ENCODE peak calls at places on chromosome 2, in nine cellular contexts. T is transverse colon, B is sigmoid colon, P is HepG2, F is GM12878, W is upper lobe of left lung, S is HCT116, I is spleen, X is GM12891. U is an unnamed sample.

GRCh38 chr2:18777250-18777812 is 188.0 kb upstream of the NT5C1B start:
- DNase-seq in X (no peak), T (no peak), S (no peak), I (no peak), F (no peak), W (no peak), B (no peak), P (peak), U (no peak)

GRCh38 chr2:88227446-88227845 is 57.3 kb downstream of the THNSL2 start:
- DNase-seq in S (peak), T (no peak), P (no peak), W (no peak), X (no peak), B (no peak), F (no peak), I (no peak), U (no peak)

GRCh38 chr2:181876614-181877063 is 14.9 kb upstream of the ITPRID2 start:
- DNase-seq in S (peak), X (no peak), I (no peak), P (no peak), B (no peak), W (peak), T (peak), F (no peak), U (no peak)

GRCh38 chr2:173282795-173283545 is 71.7 kb upstream of the CDCA7 start:
- DNase-seq in F (no peak), P (no peak), I (no peak), T (no peak), S (no peak), W (no peak), X (no peak), B (no peak), U (no peak)

GRCh38 chr2:207473203-207473865 is 56.4 kb upstream of the CREB1 start:
- DNase-seq in T (no peak), P (peak), S (peak), I (no peak), X (no peak), B (no peak), W (peak), F (peak), U (no peak)

GRCh38 chr2:178359192-178359912 is 91.6 kb downstream of the PRKRA start:
- DNase-seq in F (no peak), B (no peak), T (no peak), I (no peak), P (no peak), W (no peak), X (no peak), S (no peak), U (no peak)

GRCh38 chr2:222613715-222614331 is 42.1 kb downstream of the FARSB start:
- DNase-seq in X (peak), S (peak), T (no peak), P (peak), W (peak), B (no peak), I (no peak), F (no peak), U (peak)

GRCh38 chr2:240962371-240963064 is 35.9 kb upstream of the SNED1 start:
- DNase-seq in W (peak), S (no peak), F (no peak), P (peak), T (peak), I (peak), X (no peak), B (peak), U (peak)

GRCh38 chr2:73776381-73776780 is 3.5 kb downstream of the DUSP11 start:
- DNase-seq in F (no peak), I (no peak), P (no peak), B (no peak), X (no peak), T (no peak), W (no peak), S (no peak), U (no peak)

GRCh38 chr2:224628416-224628815 is 43.3 kb upstream of the CUL3 start:
- DNase-seq in B (no peak), F (no peak), W (no peak), T (no peak), I (no peak), S (no peak), X (no peak), P (no peak), U (no peak)

DNA sequence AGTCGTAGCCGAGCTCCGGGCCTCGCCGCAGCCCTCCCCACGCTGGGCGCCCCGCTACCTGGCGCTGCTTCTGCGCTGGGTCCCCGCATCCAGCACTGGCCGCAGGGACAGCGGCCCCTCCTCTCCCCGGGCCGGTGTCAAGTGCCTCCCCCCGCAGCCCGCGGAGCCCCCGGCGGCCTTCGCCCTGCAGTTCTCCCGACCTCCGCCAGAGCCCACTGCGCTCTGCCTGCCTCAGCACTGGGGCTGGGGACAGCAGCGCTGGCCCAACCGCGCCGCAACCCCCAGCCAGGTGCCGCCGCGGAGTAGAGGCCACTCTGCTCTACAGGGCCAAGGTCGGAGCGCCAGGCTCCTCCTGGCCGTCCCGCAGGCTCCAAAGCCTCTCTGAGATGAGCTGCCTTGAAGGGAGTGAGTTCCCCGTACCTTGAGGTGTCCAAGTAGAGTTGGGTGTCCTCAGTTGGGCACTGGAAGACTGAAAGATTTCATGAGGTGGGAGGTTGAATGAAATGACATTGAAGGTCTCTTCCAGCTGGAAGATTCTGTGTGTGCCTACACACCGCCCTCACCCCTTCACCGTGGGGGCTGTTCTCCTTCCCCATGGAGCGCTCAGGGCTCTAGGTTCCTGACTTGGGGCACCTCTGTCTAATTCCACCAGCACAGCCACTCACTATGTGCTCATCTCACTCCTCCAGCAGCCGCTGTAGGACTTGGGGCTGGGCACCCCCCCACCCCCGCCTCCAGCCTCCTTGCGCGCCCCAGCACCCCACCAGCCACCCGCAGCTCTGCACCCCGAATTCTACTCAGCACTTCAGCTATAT is 854 bp upstream of the DNMT3A start:
- DNase-seq in S (peak), I (peak), P (peak), F (no peak), B (peak), X (peak), T (peak), W (peak), U (peak)
- TF ChIP-seq POLR2A in S (no peak), I (no peak), P (no peak), F (peak), B (no peak), X (no peak), T (no peak), W (no peak), U (no peak)

DNA sequence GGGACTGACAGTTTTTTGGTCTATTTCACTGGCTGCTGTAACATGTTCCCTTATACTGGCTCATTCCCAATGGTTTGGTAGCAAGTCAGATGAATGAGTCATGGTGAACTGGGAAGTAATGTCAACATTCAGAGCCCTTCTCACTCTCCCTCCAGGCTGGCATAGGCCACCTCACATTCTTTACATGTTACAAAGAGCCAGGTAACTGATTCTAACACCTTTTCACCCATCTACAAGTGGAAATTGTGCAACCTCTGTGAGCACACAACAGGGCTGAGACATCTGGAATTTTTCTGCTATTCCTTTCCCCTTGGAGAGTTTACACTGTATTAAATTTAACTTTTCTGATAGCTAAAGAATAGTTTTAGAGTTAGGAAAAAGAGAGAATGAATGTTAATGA is 111.3 kb upstream of the TLK1 start:
- DNase-seq in T (no peak), S (peak), X (no peak), F (no peak), W (peak), I (no peak), B (no peak), P (peak), U (no peak)
- TF ChIP-seq POLR2AphosphoS5 in T (peak), S (peak), X (no peak), F (no peak), W (peak), I (no peak), B (peak), P (no peak), U (no peak)

GRCh38 chr2:98086491-98087446 is at the start of gene VWA3B:
- DNase-seq in X (peak), B (peak), P (no peak), W (peak), F (no peak), I (peak), T (peak), S (peak), U (peak)
- TF ChIP-seq POLR2A in X (no peak), B (no peak), P (no peak), W (peak), F (no peak), I (no peak), T (peak), S (no peak), U (no peak)

GRCh38 chr2:24565537-24565936 is 74.5 kb downstream of the NCOA1 start:
- DNase-seq in B (no peak), T (no peak), W (no peak), P (no peak), F (no peak), X (no peak), I (no peak), S (no peak), U (no peak)

GRCh38 chr2:24558781-24559540 is 67.9 kb downstream of the NCOA1 start:
- DNase-seq in T (no peak), S (no peak), P (no peak), I (no peak), X (no peak), W (no peak), F (no peak), B (no peak), U (no peak)

GRCh38 chr2:24559714-24560113 is 68.7 kb downstream of the NCOA1 start:
- DNase-seq in X (no peak), T (no peak), S (no peak), I (no peak), B (no peak), P (no peak), F (no peak), W (no peak), U (no peak)
- TF ChIP-seq POLR2AphosphoS5 in X (no peak), T (no peak), S (no peak), I (no peak), B (no peak), P (no peak), F (no peak), W (no peak), U (no peak)

GRCh38 chr2:161237397-161238263 is 70.6 kb upstream of the PSMD14 start:
- DNase-seq in F (no peak), P (no peak), B (peak), T (peak), I (peak), S (no peak), W (peak), X (no peak), U (peak)
- TF ChIP-seq POLR2A in F (no peak), P (no peak), B (no peak), T (no peak), I (no peak), S (no peak), W (no peak), X (no peak), U (peak)

GRCh38 chr2:28413152-28413895 is 20.7 kb downstream of the FOSL2 start:
- DNase-seq in T (peak), I (peak), P (no peak), X (no peak), B (peak), F (no peak), S (no peak), W (no peak), U (no peak)
- TF ChIP-seq POLR2AphosphoS5 in T (peak), I (peak), P (no peak), X (no peak), B (peak), F (no peak), S (no peak), W (peak), U (no peak)

GRCh38 chr2:200604571-200605255 is 18.9 kb downstream of the AOX1 start:
- DNase-seq in X (no peak), P (no peak), W (no peak), B (no peak), F (no peak), I (no peak), S (no peak), T (no peak), U (no peak)
- TF ChIP-seq POLR2A in X (no peak), P (no peak), W (no peak), B (no peak), F (no peak), I (no peak), S (no peak), T (no peak), U (no peak)